ENCODE peak calls at places on chromosome 2, in four cellular contexts. G, S, R and D are unnamed samples.

GRCh38 chr2:231342111-231342711 is 53.3 kb upstream of the B3GNT7 start:
- DNase-seq in G (no peak), S (no peak), R (no peak), D (no peak)

GRCh38 chr2:31404302-31404701 is 10.2 kb downstream of the XDH start:
- DNase-seq in G (no peak), S (no peak), R (no peak), D (no peak)

GRCh38 chr2:206260427-206261012 is 13.9 kb upstream of the ZDBF2 start:
- DNase-seq in G (peak; percentile 49), S (no peak), R (no peak), D (peak; percentile 71)

GRCh38 chr2:143551946-143552655 is 422.9 kb downstream of the ARHGAP15 start:
- DNase-seq in G (no peak), S (no peak), R (no peak), D (peak; percentile 39)

GRCh38 chr2:18639756-18640453 is 50.5 kb upstream of the NT5C1B start:
- DNase-seq in G (peak; percentile 13), S (no peak), R (no peak), D (no peak)

GRCh38 chr2:37682473-37682872 is 11.0 kb upstream of the CDC42EP3 start:
- DNase-seq in G (no peak), S (no peak), R (no peak), D (no peak)

GRCh38 chr2:105294844-105295481 is 34.6 kb downstream of the TGFBRAP1 start:
- DNase-seq in G (peak; percentile 73), S (peak; percentile 63), R (no peak), D (peak; percentile 85)

GRCh38 chr2:105649534-105649933 is 95.2 kb upstream of the NCK2 start:
- DNase-seq in G (no peak), S (no peak), R (no peak), D (no peak)

GRCh38 chr2:95342556-95343320 is 45.6 kb downstream of the KCNIP3 start:
- DNase-seq in G (no peak), S (no peak), R (no peak), D (no peak)